ENCODE peak calls at places on chromosomes 3 and 15, in four cellular contexts. E, S, P and F are unnamed samples.

GRCh38 chr3:185081516-185081915 is 71.3 kb downstream of the C3orf70 start:
- DNase-seq in E (no peak), S (no peak), P (peak; percentile 45), F (no peak)

GRCh38 chr15:69478259-69478687 is 25.7 kb downstream of the RPLP1 start:
- DNase-seq in S (peak; percentile 75), E (peak; percentile 80), P (peak; percentile 44), F (peak; percentile 35)

GRCh38 chr3:71859128-71859519 is 74.2 kb upstream of the PROK2 start:
- DNase-seq in S (no peak), P (no peak), E (peak; percentile 11), F (peak; percentile 16)

GRCh38 chr3:122967376-122968164 is 60.0 kb downstream of the SEMA5B start:
- DNase-seq in E (no peak), P (no peak), S (no peak), F (no peak)

GRCh38 chr3:9196009-9196408 is 53.4 kb downstream of the SRGAP3 start:
- DNase-seq in P (no peak), E (no peak), S (no peak), F (no peak)

GRCh38 chr15:64050281-64051092 is 4.2 kb upstream of the DAPK2 start:
- DNase-seq in S (no peak), E (peak; percentile 52), P (no peak), F (peak; percentile 46)

GRCh38 chr15:83992356-83993031 is 243.1 kb upstream of the GOLGA6L4 start:
- DNase-seq in E (no peak), S (no peak), P (no peak), F (no peak)

GRCh38 chr15:66743703-66744536 is 41.9 kb downstream of the SMAD6 start:
- DNase-seq in S (no peak), P (no peak), E (no peak), F (no peak)

GRCh38 chr3:1087066-1087555 is 5.7 kb upstream of the CNTN6 start:
- DNase-seq in P (peak; percentile 52), S (no peak), E (no peak), F (no peak)

GRCh38 chr3:933311-933710 is 159.5 kb upstream of the CNTN6 start:
- DNase-seq in E (no peak), S (no peak), P (no peak), F (no peak)

GRCh38 chr3:115549111-115549510 is 74.2 kb upstream of the GAP43 start:
- DNase-seq in E (no peak), S (no peak), P (peak; percentile 3), F (no peak)

GRCh38 chr3:97010881-97011657 is 196.7 kb downstream of the EPHA6 start:
- DNase-seq in S (no peak), E (no peak), P (no peak), F (no peak)

GRCh38 chr3:32249184-32249782 is 10.8 kb downstream of the CMTM8 start:
- DNase-seq in S (no peak), E (no peak), P (peak; percentile 76), F (no peak)

GRCh38 chr3:155426524-155427230 is 133.2 kb upstream of the STRIT1 start:
- DNase-seq in S (no peak), E (no peak), P (no peak), F (no peak)

GRCh38 chr3:123290962-123291361 is 89.2 kb downstream of the SEC22A start:
- DNase-seq in S (no peak), E (no peak), P (no peak), F (no peak)

GRCh38 chr3:41158947-41159346 is 40.4 kb upstream of the CTNNB1 start:
- DNase-seq in E (no peak), S (no peak), P (no peak), F (no peak)

GRCh38 chr3:185788292-185788691 is 36.5 kb downstream of the IGF2BP2 start:
- DNase-seq in P (no peak), E (no peak), S (no peak), F (peak; percentile 29)

GRCh38 chr15:46708226-46708625 is 1009.1 kb upstream of the SEMA6D start:
- DNase-seq in P (no peak), E (no peak), S (no peak), F (no peak)

GRCh38 chr3:111904376-111905241 is 45.5 kb downstream of the PHLDB2 start:
- DNase-seq in S (no peak), P (peak; percentile 92), E (peak; percentile 57), F (peak; percentile 38)

GRCh38 chr15:66934315-66934930 is 131.0 kb upstream of the SMAD3 start:
- DNase-seq in S (no peak), P (no peak), E (no peak), F (no peak)

GRCh38 chr3:70067860-70068479 is 68.4 kb downstream of the SAMMSON start:
- DNase-seq in E (no peak), S (no peak), P (peak; percentile 25), F (no peak)

GRCh38 chr15:86865920-86866319 is 786.2 kb downstream of the AGBL1 start:
- DNase-seq in P (no peak), S (no peak), E (no peak), F (no peak)

GRCh38 chr15:85840802-85841152 is 46.1 kb upstream of the KLHL25 start:
- DNase-seq in P (no peak), S (no peak), E (no peak), F (no peak)

GRCh38 chr3:65605876-65606432 is 432.8 kb downstream of the MAGI1 start:
- DNase-seq in S (no peak), P (no peak), E (no peak), F (no peak)

DNA sequence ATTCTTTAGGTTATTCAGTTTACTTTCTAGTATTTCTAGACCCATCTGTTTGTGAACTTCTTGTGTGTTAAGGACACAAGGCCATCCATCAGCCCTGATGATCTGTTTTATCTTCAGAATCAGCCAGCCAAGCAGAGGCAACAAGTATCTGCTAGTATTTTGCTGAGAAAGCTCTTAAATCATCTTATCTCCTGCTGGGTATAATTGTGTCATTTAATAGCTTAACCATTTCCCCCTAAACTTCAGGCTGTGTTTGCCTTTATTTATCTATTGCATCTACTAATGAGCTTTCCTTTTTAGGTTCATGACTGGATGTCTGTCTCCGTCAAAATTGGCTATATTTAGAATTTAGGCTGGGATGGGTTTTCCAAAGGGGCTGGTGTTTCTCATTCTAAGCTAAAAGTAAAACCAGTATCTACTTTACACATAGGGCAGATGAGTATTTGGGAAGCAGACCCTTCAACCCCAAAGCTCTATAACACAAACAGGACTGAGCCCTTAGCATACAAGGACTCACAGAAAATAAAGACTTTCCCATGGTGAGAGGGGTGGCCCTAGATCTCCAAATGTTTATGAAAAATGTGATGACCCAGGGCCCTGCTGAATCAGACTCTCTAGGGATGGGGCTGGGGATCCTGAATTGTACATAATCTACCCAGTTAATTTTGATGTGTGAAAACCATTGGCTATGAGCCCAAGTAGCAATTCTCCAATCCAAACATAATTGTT is 65.3 kb upstream of the PSMD6 start:
- DNase-seq in E (no peak), P (no peak), S (no peak), F (no peak)
- TF ChIP-seq MAZ in E (no peak), P (no peak), S (no peak), F (no peak)

GRCh38 chr3:174821477-174821876 is 37.7 kb upstream of the NAALADL2 start:
- DNase-seq in P (peak; percentile 59), E (no peak), S (no peak), F (no peak)
- TF ChIP-seq MAZ in P (no peak), E (no peak), S (no peak), F (no peak)

GRCh38 chr3:81743096-81744025 is 18.1 kb downstream of the GBE1 start:
- DNase-seq in S (peak; percentile 22), E (peak; percentile 63), P (peak; percentile 98), F (no peak)
- TF ChIP-seq MAZ in S (no peak), E (no peak), P (no peak), F (no peak)

GRCh38 chr15:99408236-99409096 is 157.2 kb downstream of the LRRC28 start:
- DNase-seq in S (no peak), P (peak; percentile 86), E (no peak), F (no peak)
- TF ChIP-seq MAZ in S (no peak), P (peak; percentile 23), E (no peak), F (no peak)